ENCODE peak calls at places on chromosomes 1 and 21, in eight cellular contexts. Q is pancreas, Z is A549, L is H9, V is kidney, A is body of pancreas, O is hepatocyte, W is ovary. X is an unnamed sample.

GRCh38 chr1:79532555-79532954 is 526.0 kb upstream of the ADGRL4 start:
- DNase-seq in O (no peak), L (no peak), W (no peak), Q (no peak), A (no peak), V (no peak), Z (no peak), X (no peak)

GRCh38 chr1:154327466-154328317 is 2.4 kb downstream of the ATP8B2 start:
- DNase-seq in L (peak; percentile 30), Z (no peak), Q (no peak), V (no peak), W (no peak), A (no peak), O (no peak), X (no peak)

GRCh38 chr1:84758968-84759491 is 68.8 kb upstream of the SSX2IP start:
- DNase-seq in Q (no peak), O (no peak), W (no peak), V (peak; percentile 64), Z (no peak), L (no peak), A (no peak), X (peak; percentile 41)

GRCh38 chr21:28473530-28474225 is 519.0 kb downstream of the LTN1 start:
- DNase-seq in Z (no peak), L (no peak), W (no peak), O (no peak), Q (no peak), V (no peak), A (no peak), X (peak; percentile 6)

GRCh38 chr1:201614262-201615015 is 75.5 kb downstream of the NAV1 start:
- DNase-seq in W (no peak), V (peak; percentile 82), L (peak; percentile 88), Q (peak; percentile 39), A (no peak), Z (no peak), O (peak; percentile 64), X (peak; percentile 59)

GRCh38 chr1:231763481-231763880 is 136.9 kb downstream of the DISC1 start:
- DNase-seq in Q (no peak), A (no peak), V (no peak), Z (no peak), W (no peak), O (no peak), L (no peak), X (no peak)

GRCh38 chr1:112718691-112719418 is 3.7 kb upstream of the PPM1J start:
- DNase-seq in V (peak; percentile 91), Z (peak; percentile 71), W (peak; percentile 82), Q (peak; percentile 76), L (peak; percentile 77), O (peak; percentile 93), A (peak; percentile 81), X (peak; percentile 85)

GRCh38 chr21:43640437-43640836 is 18.9 kb downstream of the HSF2BP start:
- DNase-seq in L (no peak), Z (no peak), Q (no peak), O (no peak), V (no peak), W (no peak), A (no peak), X (no peak)

GRCh38 chr1:16042096-16042495 is 1.5 kb upstream of the CLCNKB start:
- DNase-seq in O (no peak), V (no peak), A (no peak), W (no peak), Q (no peak), L (no peak), Z (no peak), X (no peak)
- TF ChIP-seq CTCF in O (no peak), V (no peak), A (no peak), W (no peak), Q (no peak), L (no peak), Z (no peak), X (peak; percentile 20)

GRCh38 chr1:4395158-4395557 is 259.3 kb upstream of the AJAP1 start:
- DNase-seq in Q (no peak), O (no peak), Z (no peak), W (no peak), L (no peak), A (no peak), V (no peak), X (no peak)
- H3K9me3 ChIP-seq in Q (no peaks in the 10 kb centered on the region), O (no peaks in the 10 kb centered on the region), Z (peaks cover 19% of the 10 kb centered on the region), W (no peaks in the 10 kb centered on the region), L (peaks cover 3% of the 10 kb centered on the region), A (no peaks in the 10 kb centered on the region), V (no peaks in the 10 kb centered on the region), X (no peaks in the 10 kb centered on the region)

GRCh38 chr1:42480921-42481320 is 17.8 kb downstream of the CCDC30 start:
- DNase-seq in Q (no peak), Z (no peak), W (no peak), L (no peak), V (no peak), O (no peak), A (no peak), X (peak; percentile 2)

GRCh38 chr1:42477775-42478174 is 14.7 kb downstream of the CCDC30 start:
- DNase-seq in Z (no peak), A (no peak), W (no peak), Q (no peak), L (no peak), O (no peak), V (no peak), X (no peak)

GRCh38 chr1:42476605-42477004 is 13.5 kb downstream of the CCDC30 start:
- DNase-seq in O (no peak), Z (no peak), Q (no peak), V (no peak), L (no peak), A (no peak), W (no peak), X (no peak)

GRCh38 chr1:42482635-42483153 is 19.6 kb downstream of the CCDC30 start:
- DNase-seq in Q (no peak), V (no peak), A (no peak), Z (no peak), W (no peak), O (no peak), L (no peak), X (no peak)

GRCh38 chr1:42479621-42480020 is 16.5 kb downstream of the CCDC30 start:
- DNase-seq in L (peak; percentile 45), Z (peak; percentile 32), Q (no peak), W (no peak), V (no peak), O (no peak), A (no peak), X (peak; percentile 11)
- TF ChIP-seq CTCF in L (peak; percentile 56), Z (no peak), Q (no peak), W (no peak), V (no peak), O (no peak), A (no peak), X (peak; percentile 7)

GRCh38 chr1:2927393-2927792 is 93.9 kb upstream of the ACTRT2 start:
- DNase-seq in V (no peak), L (no peak), Z (no peak), W (no peak), A (no peak), Q (no peak), O (no peak), X (no peak)

GRCh38 chr1:2927995-2928732 is 93.1 kb upstream of the ACTRT2 start:
- DNase-seq in L (no peak), Z (no peak), Q (no peak), V (no peak), A (no peak), O (no peak), W (no peak), X (no peak)

GRCh38 chr1:2925291-2925690 is 96.0 kb upstream of the ACTRT2 start:
- DNase-seq in L (no peak), Q (no peak), A (no peak), O (no peak), V (no peak), Z (no peak), W (no peak), X (no peak)

GRCh38 chr1:2925923-2926322 is 95.3 kb upstream of the ACTRT2 start:
- DNase-seq in W (no peak), V (no peak), O (no peak), A (peak; percentile 46), L (no peak), Q (peak; percentile 49), Z (no peak), X (no peak)

DNA sequence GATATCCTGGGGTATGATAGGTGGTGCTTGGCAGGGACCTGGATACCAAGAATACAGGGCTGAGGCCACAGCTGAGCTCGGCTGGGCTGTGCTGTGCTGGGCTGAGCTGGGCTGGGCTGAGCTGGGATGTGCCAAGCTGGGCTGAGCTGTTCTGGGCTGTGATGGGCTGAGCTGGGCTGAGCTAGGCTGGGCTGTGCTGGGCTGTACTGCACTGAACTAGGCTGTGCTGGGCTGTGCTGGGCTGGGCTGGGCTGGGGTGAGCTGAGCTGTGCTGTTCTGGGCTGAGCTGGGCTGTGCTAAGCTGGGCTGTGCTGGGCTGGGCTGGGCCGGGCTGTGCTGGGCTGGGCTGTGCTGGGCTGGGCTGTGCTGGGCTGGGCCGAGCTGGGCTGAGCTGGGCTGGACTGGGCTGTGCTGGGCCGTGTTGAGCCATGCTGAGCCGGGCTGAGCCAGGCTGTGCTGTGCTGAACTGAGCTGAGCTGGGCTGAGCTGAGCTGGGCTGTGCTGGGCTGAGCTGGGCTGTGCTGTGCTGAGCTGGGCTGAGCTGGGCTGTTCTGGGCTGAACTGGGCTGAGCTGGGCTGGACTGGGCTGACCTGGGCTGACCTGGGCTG is 94.7 kb upstream of the ACTRT2 start:
- DNase-seq in O (no peak), L (no peak), W (no peak), A (no peak), V (no peak), Q (no peak), Z (no peak), X (no peak)
- H3K9me3 ChIP-seq in O (no peaks in the 10 kb centered on the region), L (peaks cover 74% of the 10 kb centered on the region), W (no peaks in the 10 kb centered on the region), A (no peaks in the 10 kb centered on the region), V (no peaks in the 10 kb centered on the region), Q (no peaks in the 10 kb centered on the region), Z (no peaks in the 10 kb centered on the region), X (peaks cover 3% of the 10 kb centered on the region)

GRCh38 chr1:226547754-226548191 is 791 bp upstream of the STUM start:
- DNase-seq in V (peak; percentile 85), A (peak; percentile 86), W (peak; percentile 82), L (peak; percentile 92), Q (peak; percentile 87), Z (peak; percentile 95), O (peak; percentile 93), X (peak; percentile 94)
- TF ChIP-seq CTCF in V (peak; percentile 91), A (peak; percentile 93), W (peak; percentile 88), L (peak; percentile 91), Q (peak; percentile 77), Z (peak; percentile 97), O (peak; percentile 90), X (peak; percentile 99)

DNA sequence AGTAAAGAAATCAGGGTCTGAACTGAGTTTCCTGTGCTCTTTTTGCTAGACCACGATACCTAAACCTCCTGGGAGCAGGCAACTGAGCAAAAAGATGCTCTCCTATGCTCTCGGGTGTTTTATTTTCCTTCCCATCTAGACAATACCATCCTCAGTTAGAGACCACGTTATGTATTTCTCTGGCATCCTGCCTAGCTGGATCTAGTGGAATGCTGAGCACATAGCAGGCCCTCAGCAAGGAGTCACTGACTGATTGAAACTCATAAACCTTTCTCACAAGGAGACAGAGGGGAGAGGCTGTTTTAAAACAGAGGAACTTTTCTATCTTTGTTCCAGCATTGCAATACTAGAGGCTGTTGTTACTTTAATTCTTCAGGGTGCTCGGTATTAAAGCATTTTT is 168.0 kb downstream of the CYYR1 start:
- DNase-seq in W (no peak), L (no peak), O (peak; percentile 21), A (no peak), Q (no peak), Z (no peak), V (no peak), X (peak; percentile 49)
- H3K9me3 ChIP-seq in W (no peaks in the 10 kb centered on the region), L (no peaks in the 10 kb centered on the region), O (no peaks in the 10 kb centered on the region), A (no peaks in the 10 kb centered on the region), Q (no peaks in the 10 kb centered on the region), Z (no peaks in the 10 kb centered on the region), V (no peaks in the 10 kb centered on the region), X (no peaks in the 10 kb centered on the region)

X was measured in cardiac muscle cell.